ENCODE peak calls at places on chromosome 14, in six cellular contexts. U is HT1080; H is astrocyte of the spinal cord; N is CD4-positive, alpha-beta memory T cell; W is posterior cingulate gyrus; K is anterior cingulate cortex. F is an unnamed sample.

GRCh38 chr14:52729925-52730707 is at the start of gene STYX:
- DNase-seq in H (peak), N (peak), U (peak), W (peak), K (peak), F (peak)

GRCh38 chr14:105746124-105746514 is 219.7 kb downstream of the TMEM121 start:
- DNase-seq in N (no peak), W (no peak), H (no peak), K (no peak), U (no peak), F (no peak)

GRCh38 chr14:94469261-94469660 is 6.7 kb downstream of the SERPINA9 start:
- DNase-seq in N (no peak), H (no peak), W (no peak), K (no peak), U (no peak), F (no peak)

GRCh38 chr14:88323086-88323519 is at the start of gene KCNK10:
- DNase-seq in N (no peak), U (no peak), K (peak), W (peak), H (peak), F (no peak)

GRCh38 chr14:61470261-61470953 is 149.0 kb downstream of the PRKCH start:
- DNase-seq in K (no peak), H (peak), N (no peak), U (peak), W (no peak), F (no peak)

GRCh38 chr14:50856660-50857059 is 15.2 kb upstream of the ABHD12B start:
- DNase-seq in K (no peak), H (no peak), W (no peak), U (no peak), N (no peak), F (no peak)

GRCh38 chr14:103393687-103394626 is 8.7 kb downstream of the MARK3 start:
- DNase-seq in K (no peak), U (no peak), H (peak), N (peak), W (no peak), F (peak)

GRCh38 chr14:100303925-100304324 is 2.3 kb downstream of the SLC25A29 start:
- DNase-seq in K (no peak), W (no peak), H (no peak), U (no peak), N (no peak), F (no peak)

GRCh38 chr14:63204407-63205280 is at the start of gene RHOJ:
- DNase-seq in K (peak), H (peak), U (no peak), N (no peak), W (peak), F (no peak)

GRCh38 chr14:69613312-69614073 is 2.1 kb downstream of the SUSD6 start:
- DNase-seq in N (no peak), H (no peak), U (no peak), W (no peak), K (no peak), F (no peak)

GRCh38 chr14:89256273-89256672 is 160.8 kb downstream of the FOXN3 start:
- DNase-seq in N (no peak), H (no peak), U (no peak), K (no peak), W (no peak), F (no peak)

GRCh38 chr14:34023824-34024767 is 73.2 kb upstream of the EGLN3 start:
- DNase-seq in H (no peak), N (no peak), U (no peak), K (no peak), W (no peak), F (no peak)

GRCh38 chr14:92323031-92323915 is at the start of gene SLC24A4:
- DNase-seq in H (no peak), W (peak), K (peak), N (no peak), U (no peak), F (no peak)

GRCh38 chr14:68140801-68141200 is 321.2 kb downstream of the RAD51B start:
- DNase-seq in U (no peak), W (no peak), H (no peak), K (no peak), N (no peak), F (no peak)

GRCh38 chr14:23430016-23430732 is 5.3 kb downstream of the MYH7 start:
- DNase-seq in K (no peak), N (no peak), W (no peak), H (no peak), U (no peak), F (no peak)

GRCh38 chr14:37262649-37263048 is 64.9 kb downstream of the MIPOL1 start:
- DNase-seq in N (no peak), K (no peak), W (no peak), U (no peak), H (no peak), F (no peak)

GRCh38 chr14:46108228-46108627 is 543.4 kb downstream of the RPL10L start:
- DNase-seq in W (no peak), N (no peak), K (no peak), U (no peak), H (no peak), F (no peak)

F was measured in Jurkat, Clone E6-1.